ENCODE peak calls at places on chromosomes 13 and 19, in four cellular contexts. U is kidney epithelial cell, Q is suprapubic skin, L is NT2/D1. N is an unnamed sample.

GRCh38 chr19:52897149-52897935 is at the start of gene ZNF320:
- DNase-seq in U (peak; percentile 72), Q (peak; percentile 98), L (peak; percentile 89), N (peak; percentile 97)

GRCh38 chr19:43305642-43306041 is 36.3 kb upstream of the PSG9 start:
- DNase-seq in U (no peak), Q (no peak), L (no peak), N (no peak)

GRCh38 chr19:4844348-4845179 is 13.1 kb upstream of the TICAM1 start:
- DNase-seq in U (peak; percentile 69), Q (peak; percentile 74), L (no peak), N (peak; percentile 70)

GRCh38 chr19:13689050-13689449 is 75.3 kb upstream of the MRI1 start:
- DNase-seq in U (no peak), Q (no peak), L (peak; percentile 39), N (no peak)

GRCh38 chr13:42486711-42487198 is 87.2 kb upstream of the TNFSF11 start:
- DNase-seq in U (peak; percentile 42), Q (no peak), L (no peak), N (no peak)

GRCh38 chr13:40190656-40191100 is 475.8 kb downstream of the FOXO1 start:
- DNase-seq in U (peak; percentile 64), Q (no peak), L (no peak), N (no peak)

GRCh38 chr19:13718733-13719132 is 45.6 kb upstream of the MRI1 start:
- DNase-seq in U (no peak), Q (no peak), L (peak; percentile 54), N (peak; percentile 34)

GRCh38 chr19:41323430-41324125 is 13.6 kb downstream of the CCDC97 start:
- DNase-seq in U (peak; percentile 76), Q (peak; percentile 89), L (peak; percentile 50), N (peak; percentile 62)

GRCh38 chr13:109790951-109791605 is 4.7 kb upstream of the IRS2 start:
- DNase-seq in U (no peak), Q (no peak), L (peak; percentile 40), N (no peak)

GRCh38 chr13:110312669-110313031 is 5.6 kb downstream of the COL4A2 start:
- DNase-seq in U (peak; percentile 81), Q (no peak), L (no peak), N (no peak)

GRCh38 chr13:108322206-108322824 is 52.8 kb downstream of the TNFSF13B start:
- DNase-seq in U (peak; percentile 2), Q (no peak), L (no peak), N (no peak)

GRCh38 chr13:112879283-112879833 is 89.7 kb upstream of the MCF2L start:
- DNase-seq in U (no peak), Q (peak; percentile 20), L (no peak), N (peak; percentile 26)

GRCh38 chr19:1850809-1851544 is 2.7 kb upstream of the REXO1 start:
- DNase-seq in U (no peak), Q (no peak), L (no peak), N (no peak)

GRCh38 chr13:113941571-113942191 is 32.2 kb downstream of the C13orf46 start:
- DNase-seq in U (no peak), Q (peak; percentile 34), L (no peak), N (peak; percentile 11)

GRCh38 chr13:21657538-21657937 is 13.3 kb upstream of the FGF9 start:
- DNase-seq in U (peak; percentile 48), Q (no peak), L (no peak), N (no peak)

GRCh38 chr19:17292301-17293074 is 10.7 kb downstream of the ABHD8 start:
- DNase-seq in U (peak; percentile 56), Q (peak; percentile 79), L (peak; percentile 81), N (peak; percentile 66)

GRCh38 chr13:45879666-45880065 is 28.1 kb upstream of the SIAH3 start:
- DNase-seq in U (no peak), Q (no peak), L (no peak), N (peak; percentile 65)

GRCh38 chr13:104949840-104950805 is 1585.3 kb downstream of the EFNB2 start:
- DNase-seq in U (peak; percentile 51), Q (no peak), L (no peak), N (no peak)

GRCh38 chr19:21697698-21698097 is 69.7 kb downstream of the ZNF100 start:
- DNase-seq in U (no peak), Q (no peak), L (no peak), N (no peak)

GRCh38 chr19:51811344-51811743 is 16.4 kb downstream of the FPR3 start:
- DNase-seq in U (no peak), Q (no peak), L (no peak), N (peak; percentile 39)

GRCh38 chr13:94761407-94761806 is 49.1 kb upstream of the SOX21 start:
- DNase-seq in U (no peak), Q (no peak), L (peak; percentile 57), N (no peak)

GRCh38 chr13:70203661-70204229 is 95.5 kb upstream of the KLHL1 start:
- DNase-seq in U (no peak), Q (no peak), L (peak; percentile 3), N (no peak)

GRCh38 chr13:77510156-77510555 is 25.4 kb upstream of the SCEL start:
- DNase-seq in U (no peak), Q (no peak), L (no peak), N (no peak)

GRCh38 chr13:40170982-40171381 is 495.5 kb downstream of the FOXO1 start:
- DNase-seq in U (no peak), Q (no peak), L (no peak), N (no peak)

GRCh38 chr19:3975637-3976087 is 4.8 kb upstream of the DAPK3 start:
- DNase-seq in U (no peak), Q (no peak), L (no peak), N (no peak)

GRCh38 chr19:3778104-3778867 is 6.3 kb upstream of the RAX2 start:
- DNase-seq in U (no peak), Q (no peak), L (no peak), N (no peak)

GRCh38 chr13:42753697-42754096 is 27.7 kb upstream of the FAM216B start:
- DNase-seq in U (no peak), Q (no peak), L (no peak), N (no peak)

GRCh38 chr19:14632286-14632685 is 42.4 kb downstream of the ADGRE3 start:
- DNase-seq in U (no peak), Q (no peak), L (peak; percentile 54), N (no peak)

GRCh38 chr19:2261438-2262172 is 5.4 kb upstream of the JSRP1 start:
- DNase-seq in U (no peak), Q (no peak), L (peak; percentile 44), N (no peak)

GRCh38 chr19:13396256-13397080 is 109.8 kb downstream of the CACNA1A start:
- DNase-seq in U (peak; percentile 23), Q (no peak), L (peak; percentile 30), N (peak; percentile 20)

GRCh38 chr13:92564942-92565341 is 661.7 kb upstream of the GPC6 start:
- DNase-seq in U (no peak), Q (no peak), L (no peak), N (no peak)

GRCh38 chr19:33292595-33293254 is 9.6 kb downstream of the CEBPA start:
- DNase-seq in U (no peak), Q (peak; percentile 76), L (no peak), N (no peak)

GRCh38 chr19:16896913-16897571 is 8.2 kb downstream of the F2RL3 start:
- DNase-seq in U (peak; percentile 65), Q (peak; percentile 96), L (peak; percentile 83), N (peak; percentile 94)

GRCh38 chr13:87147076-87147475 is 524.1 kb upstream of the SLITRK5 start:
- DNase-seq in U (no peak), Q (no peak), L (no peak), N (no peak)

GRCh38 chr13:67549331-67549730 is 319.2 kb upstream of the PCDH9 start:
- DNase-seq in U (peak; percentile 51), Q (no peak), L (no peak), N (no peak)

GRCh38 chr13:85379433-85379832 is 419.8 kb downstream of the SLITRK6 start:
- DNase-seq in U (no peak), Q (no peak), L (no peak), N (no peak)

DNA sequence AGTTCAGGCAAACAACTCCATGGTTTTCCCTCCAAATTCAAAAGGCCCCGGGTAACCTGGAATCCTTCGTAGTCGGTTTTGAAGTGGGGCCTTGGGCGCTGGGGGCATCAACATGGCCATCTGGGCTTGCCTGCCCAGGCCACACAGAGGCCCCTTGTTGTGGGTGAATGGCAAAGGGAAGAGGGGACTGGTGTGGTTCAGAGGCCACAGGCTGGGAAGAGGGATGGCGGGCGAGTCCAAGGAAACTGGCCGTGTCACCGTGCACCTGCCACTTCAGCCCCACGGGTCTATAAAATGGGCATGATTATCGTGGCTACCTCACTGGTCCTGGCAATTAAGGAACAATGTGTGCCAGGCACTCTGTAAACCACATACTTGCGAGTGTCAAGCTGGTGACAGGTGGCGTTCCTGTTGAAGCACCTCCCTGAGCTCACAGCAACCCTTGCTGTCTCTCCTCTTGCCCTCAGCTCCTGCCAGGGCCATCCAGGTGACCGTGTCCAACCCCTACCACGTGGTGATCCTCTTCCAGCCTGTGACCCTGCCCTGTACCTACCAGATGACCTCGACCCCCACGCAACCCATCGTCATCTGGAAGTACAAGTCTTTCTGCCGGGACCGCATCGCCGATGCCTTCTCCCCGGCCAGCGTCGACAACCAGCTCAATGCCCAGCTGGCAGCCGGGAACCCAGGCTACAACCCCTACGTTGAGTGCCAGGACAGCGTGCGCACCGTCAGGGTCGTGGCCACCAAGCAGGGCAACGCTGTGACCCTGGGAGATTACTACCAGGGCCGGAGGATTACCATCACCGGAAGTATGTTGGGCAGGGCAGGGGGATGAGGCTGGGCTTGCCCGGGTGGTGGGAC is 1.3 kb downstream of the LSR start:
- DNase-seq in U (no peak), Q (no peak), L (no peak), N (no peak)
- H3K4me3 ChIP-seq in U (peak overlapping the region; percentile 89), Q (peak overlapping the region; percentile 70), L (peak overlapping the region; percentile 94), N (peak overlapping the region; percentile 67)

GRCh38 chr19:8146877-8147575 is 2.4 kb downstream of the FBN3 start:
- DNase-seq in U (no peak), Q (no peak), L (no peak), N (no peak)
- H3K36me3 ChIP-seq in U (no peaks in the 10 kb centered on the region), Q (no peaks in the 10 kb centered on the region), L (peaks cover 7% of the 10 kb centered on the region), N (no peaks in the 10 kb centered on the region)

GRCh38 chr19:18450934-18451836 is 13.3 kb upstream of the ISYNA1 start:
- DNase-seq in U (no peak), Q (peak; percentile 91), L (no peak), N (peak; percentile 87)

GRCh38 chr19:18452386-18452785 is 14.5 kb upstream of the ISYNA1 start:
- DNase-seq in U (no peak), Q (no peak), L (no peak), N (no peak)

GRCh38 chr19:18450021-18450933 is 12.3 kb upstream of the ISYNA1 start:
- DNase-seq in U (no peak), Q (no peak), L (no peak), N (no peak)

GRCh38 chr19:18456279-18456678 is 18.3 kb upstream of the ISYNA1 start:
- DNase-seq in U (no peak), Q (no peak), L (no peak), N (no peak)

GRCh38 chr19:18453269-18454024 is 15.5 kb upstream of the ISYNA1 start:
- DNase-seq in U (no peak), Q (no peak), L (no peak), N (no peak)
- H3K4me3 ChIP-seq in U (no peak overlapping the region), Q (no peak overlapping the region), L (no peak overlapping the region), N (no peak overlapping the region)

GRCh38 chr19:39359026-39359425 is 16.8 kb downstream of the SAMD4B start:
- DNase-seq in U (no peak), Q (no peak), L (no peak), N (no peak)
- H3K36me3 ChIP-seq in U (peaks cover 1% of the 10 kb centered on the region), Q (peaks cover 73% of the 10 kb centered on the region), L (peaks cover 91% of the 10 kb centered on the region), N (peaks cover 90% of the 10 kb centered on the region)

N was measured in left ventricle myocardium inferior.